ENCODE peak calls at places on chromosome X, in eight cellular contexts. X is GM20000, G is BE2C, T is activated B cell treated with CpG ODN at 0.5 μM for 24 hours, I is neural crest cell, A is left ventricle myocardium inferior, Y is epithelial cell of esophagus, S is neural progenitor cell. L is an unnamed sample.

GRCh38 chrX:15751160-15751819 is 13.2 kb downstream of the CA5B start:
- DNase-seq in X (no peak), G (no peak), T (no peak), I (no peak), A (no peak), Y (no peak), S (no peak), L (no peak)

GRCh38 chrX:43176686-43177085 is 398.7 kb upstream of the PPP1R2C start:
- DNase-seq in X (no peak), G (no peak), T (no peak), I (no peak), A (no peak), Y (peak; percentile 31), S (no peak), L (no peak)

GRCh38 chrX:150873616-150874015 is 24.9 kb downstream of the CD99L2 start:
- DNase-seq in X (no peak), G (no peak), T (no peak), I (no peak), A (peak; percentile 44), Y (peak; percentile 70), S (no peak), L (no peak)

GRCh38 chrX:51837926-51838325 is 55.5 kb upstream of the MAGED1 start:
- DNase-seq in X (no peak), G (peak; percentile 45), T (no peak), I (no peak), A (peak; percentile 48), Y (peak; percentile 4), S (no peak), L (no peak)

GRCh38 chrX:115988825-115989224 is 181.7 kb upstream of the AGTR2 start:
- DNase-seq in X (no peak), G (no peak), T (no peak), I (no peak), A (no peak), Y (no peak), S (no peak), L (no peak)

GRCh38 chrX:70478521-70478920 is 33.9 kb downstream of the DLG3 start:
- DNase-seq in X (no peak), G (no peak), T (no peak), I (no peak), A (no peak), Y (no peak), S (no peak), L (no peak)

GRCh38 chrX:109831326-109831985 is 98.4 kb upstream of the ACSL4 start:
- DNase-seq in X (no peak), G (no peak), T (no peak), I (no peak), A (no peak), Y (no peak), S (no peak), L (no peak)

GRCh38 chrX:112696506-112696905 is 16.8 kb upstream of the LHFPL1 start:
- DNase-seq in X (no peak), G (no peak), T (no peak), I (no peak), A (no peak), Y (no peak), S (no peak), L (no peak)

GRCh38 chrX:36978886-36979285 is 29.3 kb upstream of the FAM47C start:
- DNase-seq in X (no peak), G (no peak), T (no peak), I (no peak), A (no peak), Y (peak; percentile 12), S (no peak), L (no peak)

GRCh38 chrX:13764765-13765164 is 30.2 kb downstream of the OFD1 start:
- DNase-seq in X (no peak), G (peak; percentile 58), T (no peak), I (peak; percentile 38), A (no peak), Y (no peak), S (peak; percentile 71), L (no peak)
- TF ChIP-seq CTCF in X (no peak), G (peak; percentile 58), T (no peak), I (peak; percentile 57), A (peak; percentile 47), Y (peak; percentile 16), S (peak; percentile 55), L (peak; percentile 52)

DNA sequence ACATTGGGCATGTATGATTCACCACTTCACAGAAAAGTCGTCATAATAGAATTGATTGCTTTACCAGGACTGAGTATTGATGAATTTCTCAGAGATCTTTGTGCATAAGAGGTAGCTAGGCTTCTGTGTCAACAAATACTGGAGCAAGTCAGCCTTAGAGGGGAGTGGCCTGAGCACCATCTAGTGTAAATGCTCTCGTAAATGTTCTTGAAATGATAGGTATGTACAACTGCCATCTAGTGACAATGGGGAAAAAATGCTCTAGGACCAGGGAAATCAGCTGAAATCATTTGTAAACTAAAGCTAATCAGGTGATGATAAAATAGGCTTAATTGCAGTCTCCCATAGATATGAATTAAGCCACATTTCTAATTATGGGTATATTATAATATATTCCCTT is 309.4 kb upstream of the FMR1 start:
- DNase-seq in X (no peak), G (no peak), T (no peak), I (no peak), A (no peak), Y (peak; percentile 0), S (peak; percentile 3), L (no peak)
- TF ChIP-seq CTCF in X (no peak), G (no peak), T (no peak), I (no peak), A (no peak), Y (no peak), S (no peak), L (no peak)

DNA sequence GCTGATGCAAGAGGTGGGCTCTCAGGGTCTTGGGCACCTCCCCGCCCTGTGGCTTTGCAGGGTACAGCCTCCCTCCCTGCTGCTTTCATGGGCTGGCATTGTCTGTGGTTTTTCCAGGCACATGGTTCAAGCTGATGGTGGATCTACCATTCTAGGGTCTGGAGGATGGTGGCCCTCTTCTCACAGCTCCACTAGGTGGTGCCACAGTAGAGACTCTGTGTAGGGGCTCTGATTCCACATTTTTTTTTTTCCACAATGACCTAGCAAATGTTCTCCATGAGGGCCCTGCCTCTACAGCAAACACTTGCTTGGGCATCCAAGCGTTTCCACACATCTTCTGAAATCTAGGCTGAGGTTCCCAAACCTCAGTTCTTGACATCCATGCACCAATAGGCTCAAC is 657.9 kb upstream of the CT83 start:
- DNase-seq in X (no peak), G (peak; percentile 5), T (no peak), I (no peak), A (no peak), Y (no peak), S (no peak), L (no peak)
- TF ChIP-seq CTCF in X (no peak), G (peak; percentile 30), T (no peak), I (no peak), A (no peak), Y (no peak), S (no peak), L (no peak)

GRCh38 chrX:110836982-110837381 is 41.4 kb upstream of the CHRDL1 start:
- DNase-seq in X (no peak), G (peak; percentile 16), T (no peak), I (no peak), A (no peak), Y (no peak), S (peak; percentile 77), L (no peak)
- TF ChIP-seq CTCF in X (no peak), G (peak; percentile 51), T (no peak), I (peak; percentile 53), A (no peak), Y (no peak), S (peak; percentile 56), L (peak; percentile 58)

GRCh38 chrX:3545901-3546300 is 167.5 kb downstream of the PRKX start:
- DNase-seq in X (no peak), G (no peak), T (no peak), I (no peak), A (no peak), Y (peak; percentile 60), S (no peak), L (no peak)
- TF ChIP-seq CTCF in X (no peak), G (no peak), T (no peak), I (no peak), A (no peak), Y (no peak), S (no peak), L (no peak)

GRCh38 chrX:144896323-144896722 is 351.0 kb upstream of the SPANXN1 start:
- DNase-seq in X (no peak), G (no peak), T (no peak), I (no peak), A (no peak), Y (peak; percentile 0), S (peak; percentile 3), L (no peak)
- TF ChIP-seq CTCF in X (no peak), G (peak; percentile 13), T (no peak), I (peak; percentile 60), A (no peak), Y (no peak), S (peak; percentile 48), L (peak; percentile 54)

GRCh38 chrX:139967300-139967699 is 2.0 kb upstream of the CXorf66 start:
- DNase-seq in X (peak; percentile 13), G (peak; percentile 7), T (no peak), I (no peak), A (no peak), Y (peak; percentile 0), S (peak; percentile 2), L (no peak)
- TF ChIP-seq CTCF in X (no peak), G (peak; percentile 41), T (no peak), I (peak; percentile 47), A (peak; percentile 12), Y (peak; percentile 29), S (peak; percentile 44), L (peak; percentile 31)

DNA sequence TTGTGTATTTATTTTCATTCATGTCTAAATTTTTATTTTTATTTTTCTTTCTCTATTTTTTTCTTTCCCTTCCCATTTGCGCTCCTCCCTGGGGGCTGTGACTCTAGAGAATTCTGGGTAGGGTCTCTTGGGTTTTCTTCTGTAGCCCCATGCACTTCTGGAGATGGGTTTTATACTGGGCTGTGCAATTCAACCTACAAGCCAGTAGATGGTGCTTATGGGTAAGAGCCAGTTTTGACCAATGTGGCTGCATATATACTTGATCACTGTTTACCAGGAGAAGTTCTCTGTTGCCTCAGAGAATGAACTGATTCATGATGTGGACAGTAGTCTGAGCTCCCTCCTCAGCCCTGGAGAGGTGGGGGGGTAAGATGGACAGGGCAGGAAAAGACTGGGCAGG is 614.6 kb downstream of the PCDH19 start:
- DNase-seq in X (no peak), G (no peak), T (no peak), I (no peak), A (no peak), Y (peak; percentile 0), S (no peak), L (no peak)
- TF ChIP-seq CTCF in X (peak; percentile 6), G (peak; percentile 34), T (no peak), I (peak; percentile 22), A (no peak), Y (no peak), S (peak; percentile 23), L (no peak)

L was measured in progenitor cell of endocrine pancreas.